ENCODE peak calls at places on chromosomes 5 and 9, in eight cellular contexts. E is lower lobe of right lung, H is astrocyte, G is cardiac muscle cell, W is transverse colon, Z is suprapubic skin, J is hepatocyte, D is esophagus squamous epithelium. K is an unnamed sample.

GRCh38 chr9:136857606-136858412 is 5.7 kb downstream of the MAMDC4 start:
- DNase-seq in E (no peak), H (no peak), G (no peak), W (peak), Z (peak), J (peak), D (no peak), K (peak)

GRCh38 chr5:14108170-14108996 is 34.8 kb upstream of the TRIO start:
- DNase-seq in E (peak), H (peak), G (peak), W (peak), Z (no peak), J (peak), D (no peak), K (no peak)

GRCh38 chr9:136133191-136133958 is 14.7 kb upstream of the TMEM250 start:
- DNase-seq in E (no peak), H (no peak), G (peak), W (no peak), Z (no peak), J (peak), D (no peak), K (no peak)

GRCh38 chr5:88145603-88146467 is 122.8 kb downstream of the TMEM161B start:
- DNase-seq in E (peak), H (peak), G (no peak), W (no peak), Z (no peak), J (peak), D (no peak), K (no peak)

GRCh38 chr5:134371834-134372340 is 518 bp downstream of the UBE2B start:
- DNase-seq in E (peak), H (peak), G (peak), W (peak), Z (peak), J (peak), D (no peak), K (peak)

GRCh38 chr5:1824903-1825841 is 24.0 kb downstream of the NDUFS6 start:
- DNase-seq in E (no peak), H (no peak), G (no peak), W (no peak), Z (no peak), J (no peak), D (no peak), K (peak)

GRCh38 chr9:2466703-2467102 is 154.9 kb upstream of the VLDLR start:
- DNase-seq in E (no peak), H (no peak), G (no peak), W (peak), Z (no peak), J (no peak), D (no peak), K (no peak)

GRCh38 chr9:14158911-14159310 is 155.0 kb downstream of the NFIB start:
- DNase-seq in E (no peak), H (peak), G (peak), W (no peak), Z (no peak), J (no peak), D (no peak), K (no peak)

DNA sequence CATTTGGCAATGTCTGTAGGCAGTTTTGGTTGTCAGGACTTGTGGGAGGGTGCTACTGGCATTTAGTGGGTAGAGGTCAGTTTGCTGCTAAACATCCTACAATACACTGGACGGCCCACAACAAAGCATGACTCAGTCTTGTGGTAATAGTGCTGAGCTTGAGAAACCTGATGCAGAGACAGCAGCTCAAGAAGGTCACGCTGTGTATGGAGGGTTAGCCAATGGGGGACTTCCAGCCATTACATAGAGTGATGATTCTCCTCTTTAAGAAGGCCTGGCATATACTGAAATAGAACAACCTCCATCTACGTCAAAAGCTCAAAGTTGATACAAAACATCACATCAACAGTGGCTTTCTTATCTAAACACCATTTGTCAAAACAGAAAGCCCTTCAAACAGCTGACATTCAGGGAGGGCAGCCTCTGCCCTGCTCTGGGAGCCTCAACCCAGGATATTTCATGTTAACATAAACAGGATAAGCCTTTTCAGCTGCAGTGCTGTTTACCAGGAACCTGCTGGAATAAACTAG is 143.0 kb downstream of the GPBP1 start:
- DNase-seq in E (no peak), H (peak), G (peak), W (peak), Z (no peak), J (peak), D (no peak), K (no peak)
- H3K4me3 ChIP-seq in E (no peak), H (peak), G (no peak), W (no peak), Z (no peak), J (no peak), D (no peak), K (no peak)

DNA sequence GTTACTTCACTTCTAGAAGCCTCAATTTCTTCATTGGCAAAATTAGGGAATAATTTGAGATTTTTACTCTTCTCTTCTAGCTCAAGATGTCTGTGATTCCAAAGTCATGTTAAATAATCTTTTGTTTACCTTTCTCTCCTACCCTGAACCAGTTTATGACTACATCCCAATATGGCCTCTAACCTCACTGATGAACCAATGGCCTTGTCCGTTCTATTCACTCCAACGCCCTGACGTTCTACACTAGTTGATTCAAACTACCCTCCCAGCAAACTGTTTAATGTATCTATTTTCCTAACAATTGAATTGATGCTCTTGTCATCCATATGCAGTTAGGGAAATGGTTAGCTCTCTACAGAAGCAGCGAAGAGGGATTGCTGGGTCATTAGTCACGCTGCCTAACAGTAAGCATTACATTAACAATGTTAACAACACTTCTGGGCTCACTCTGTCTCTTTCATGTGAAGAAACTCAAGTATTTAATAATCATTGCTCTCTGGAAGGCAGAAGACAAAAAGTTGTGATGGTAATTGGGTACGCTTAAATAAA is 38.0 kb downstream of the RAPGEF1 start:
- DNase-seq in E (no peak), H (peak), G (no peak), W (no peak), Z (no peak), J (no peak), D (no peak), K (no peak)
- H3K27ac ChIP-seq in E (no peak), H (no peak), G (no peak), W (no peak), Z (no peak), J (no peak), D (no peak), K (no peak)

GRCh38 chr9:96327694-96328352 is 25.8 kb upstream of the HSD17B3 start:
- DNase-seq in E (no peak), H (peak), G (peak), W (peak), Z (no peak), J (peak), D (no peak), K (no peak)
- TF ChIP-seq CTCF in E (peak), H (peak), G (peak), W (peak), Z (peak), J (peak), D (peak), K (peak)

DNA sequence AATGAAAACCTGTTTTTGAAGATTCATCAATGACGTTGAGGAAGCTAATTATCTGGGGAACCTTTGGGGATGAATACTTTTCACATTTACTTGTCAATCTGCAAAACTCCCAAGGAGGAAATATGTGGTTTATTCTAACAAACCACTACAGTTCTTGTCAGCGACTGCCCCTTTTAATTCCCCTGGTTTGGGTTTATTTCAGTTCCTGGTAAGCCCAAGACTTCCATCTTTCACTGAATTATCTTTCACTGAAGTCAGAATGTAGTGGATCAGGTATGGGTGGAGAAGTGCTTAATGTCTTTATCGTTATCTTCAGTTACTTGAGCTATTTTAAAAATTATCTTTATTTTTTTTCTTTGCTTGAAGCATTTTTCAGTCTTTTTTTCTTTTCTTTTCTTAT is 40.2 kb downstream of the TLR4 start:
- DNase-seq in E (no peak), H (no peak), G (no peak), W (no peak), Z (no peak), J (no peak), D (no peak), K (no peak)
- H3K4me3 ChIP-seq in E (peak), H (peak), G (no peak), W (peak), Z (peak), J (no peak), D (peak), K (peak)

GRCh38 chr5:131389096-131389868 is 125.4 kb downstream of the CDC42SE2 start:
- DNase-seq in E (no peak), H (no peak), G (no peak), W (no peak), Z (no peak), J (no peak), D (no peak), K (no peak)
- H3K27ac ChIP-seq in E (no peak), H (no peak), G (no peak), W (no peak), Z (no peak), J (no peak), D (no peak), K (no peak)

GRCh38 chr5:111070272-111071134 is 1.0 kb upstream of the TSLP start:
- DNase-seq in E (peak), H (peak), G (peak), W (no peak), Z (no peak), J (peak), D (no peak), K (no peak)
- TF ChIP-seq CTCF in E (no peak), H (no peak), G (peak), W (no peak), Z (no peak), J (no peak), D (no peak), K (no peak)

GRCh38 chr5:131792900-131793299 is 3.9 kb downstream of the FNIP1 start:
- DNase-seq in E (no peak), H (no peak), G (peak), W (no peak), Z (no peak), J (no peak), D (no peak), K (no peak)

GRCh38 chr5:131796793-131797693 is at the start of gene FNIP1:
- DNase-seq in E (peak), H (peak), G (peak), W (peak), Z (peak), J (peak), D (peak), K (peak)

GRCh38 chr5:131795879-131796792 is 681 bp downstream of the FNIP1 start:
- DNase-seq in E (peak), H (peak), G (peak), W (peak), Z (peak), J (peak), D (peak), K (peak)

GRCh38 chr5:131795128-131795719 is 1.6 kb downstream of the FNIP1 start:
- DNase-seq in E (no peak), H (no peak), G (no peak), W (no peak), Z (no peak), J (no peak), D (no peak), K (no peak)

DNA sequence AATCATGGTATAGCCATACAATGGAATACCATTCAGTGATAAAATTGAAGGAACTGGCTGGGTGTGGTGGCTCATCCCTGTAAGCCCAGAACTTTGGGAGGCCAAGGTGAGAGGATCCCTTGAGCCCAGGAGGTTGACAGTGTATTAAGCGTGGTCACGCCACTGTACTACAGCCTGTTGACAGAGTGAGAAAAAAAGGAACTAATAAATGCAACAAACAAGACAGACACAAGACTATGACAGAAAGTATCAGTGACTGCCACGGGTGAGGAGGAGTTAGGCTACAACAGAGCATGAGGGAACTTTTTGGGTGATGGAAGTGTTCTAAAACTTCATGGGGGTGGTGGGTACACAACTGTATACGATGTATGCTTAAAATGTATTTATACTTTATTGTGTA is 2.2 kb downstream of the FNIP1 start:
- DNase-seq in E (no peak), H (no peak), G (no peak), W (no peak), Z (no peak), J (no peak), D (no peak), K (no peak)
- H3K4me3 ChIP-seq in E (peak), H (peak), G (no peak), W (peak), Z (peak), J (peak), D (peak), K (peak)

K was measured in coronary artery.